ENCODE peak calls at places on chromosomes 6 and 20, in six cellular contexts. M, A, K, F, I and W are unnamed samples.

GRCh38 chr20:49685161-49685601 is 28.5 kb downstream of the B4GALT5 start:
- DNase-seq in M (peak), A (no peak), K (no peak), F (no peak), I (no peak), W (no peak)

GRCh38 chr6:15504040-15504491 is 158.8 kb downstream of the DTNBP1 start:
- DNase-seq in M (peak), A (no peak), K (peak), F (no peak), I (no peak), W (no peak)

GRCh38 chr6:63598251-63599036 is 26.2 kb downstream of the LOC128125822 start:
- DNase-seq in M (peak), A (peak), K (peak), F (no peak), I (no peak), W (no peak)

GRCh38 chr6:10582774-10583508 is 61.8 kb downstream of the GCNT2 start:
- DNase-seq in M (no peak), A (no peak), K (peak), F (no peak), I (peak), W (no peak)

GRCh38 chr20:4112490-4113420 is 97.4 kb upstream of the RNF24 start:
- DNase-seq in M (peak), A (no peak), K (no peak), F (no peak), I (peak), W (no peak)

GRCh38 chr20:37185681-37186080 is 6.3 kb upstream of the MROH8 start:
- DNase-seq in M (no peak), A (no peak), K (no peak), F (no peak), I (no peak), W (no peak)

GRCh38 chr6:12875061-12875460 is 158.5 kb downstream of the PHACTR1 start:
- DNase-seq in M (peak), A (no peak), K (no peak), F (no peak), I (peak), W (no peak)

GRCh38 chr20:57882451-57883161 is 172.8 kb upstream of the PMEPA1 start:
- DNase-seq in M (no peak), A (no peak), K (no peak), F (no peak), I (no peak), W (no peak)

GRCh38 chr6:64330694-64331309 is 695.2 kb downstream of the PHF3 start:
- DNase-seq in M (peak), A (peak), K (peak), F (no peak), I (peak), W (peak)

GRCh38 chr20:51661609-51662178 is 106.5 kb downstream of the ATP9A start:
- DNase-seq in M (peak), A (no peak), K (no peak), F (no peak), I (no peak), W (peak)

GRCh38 chr6:13762648-13763441 is 51.2 kb upstream of the RANBP9 start:
- DNase-seq in M (peak), A (peak), K (no peak), F (peak), I (peak), W (peak)

GRCh38 chr20:51641866-51642265 is 99.3 kb upstream of the NFATC2 start:
- DNase-seq in M (no peak), A (no peak), K (no peak), F (no peak), I (no peak), W (no peak)

GRCh38 chr6:227074-227782 is 65.1 kb upstream of the DUSP22 start:
- DNase-seq in M (peak), A (no peak), K (no peak), F (no peak), I (no peak), W (no peak)
- TF ChIP-seq CTCF in M (peak), A (peak), K (no peak), F (no peak), I (no peak), W (no peak)

GRCh38 chr6:17816921-17817611 is 110.3 kb upstream of the NUP153 start:
- DNase-seq in M (peak), A (no peak), K (no peak), F (peak), I (peak), W (no peak)
- TF ChIP-seq CTCF in M (no peak), A (no peak), K (no peak), F (peak), I (no peak), W (no peak)

DNA sequence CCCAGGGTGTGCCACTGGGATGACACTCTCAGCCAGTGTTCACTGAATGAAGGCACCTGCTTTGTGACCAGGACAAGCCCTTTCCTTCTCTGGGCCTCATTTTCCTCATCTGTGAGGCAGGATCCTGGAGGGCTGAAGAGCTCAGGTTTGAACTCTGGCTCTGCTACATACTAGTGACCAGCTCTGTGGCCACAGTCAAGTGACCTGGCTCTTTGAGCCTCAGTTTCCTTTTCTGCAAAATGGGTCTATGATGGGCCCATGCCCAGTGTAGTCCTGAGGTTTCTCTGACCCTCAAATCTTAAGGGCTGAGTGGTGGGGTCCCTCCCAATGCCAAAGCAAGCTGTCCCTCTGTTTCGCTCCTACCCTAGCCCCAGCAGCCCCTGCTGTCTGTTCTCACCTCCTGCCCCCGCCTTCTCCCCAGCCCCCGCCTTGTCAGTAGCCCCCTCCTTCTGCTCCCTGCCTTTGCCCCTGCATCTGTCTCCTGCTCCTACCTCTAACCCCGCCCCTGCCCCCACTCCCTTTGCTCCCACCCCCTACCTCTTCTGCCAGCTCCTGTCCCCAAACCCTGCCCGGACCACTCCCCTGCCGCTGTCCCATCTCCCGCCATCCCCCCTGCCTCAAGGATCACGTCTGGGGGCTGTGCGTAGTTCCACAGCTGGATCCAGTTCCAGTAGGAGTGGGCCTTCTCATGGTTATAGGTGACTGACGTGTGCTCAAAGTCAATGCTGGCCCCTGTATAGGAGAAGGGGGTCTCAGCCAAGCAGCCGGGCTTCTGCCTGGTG is 17.0 kb downstream of the SUN5 start:
- DNase-seq in M (no peak), A (no peak), K (no peak), F (no peak), I (no peak), W (no peak)
- TF ChIP-seq CTCF in M (no peak), A (no peak), K (no peak), F (no peak), I (no peak), W (no peak)

DNA sequence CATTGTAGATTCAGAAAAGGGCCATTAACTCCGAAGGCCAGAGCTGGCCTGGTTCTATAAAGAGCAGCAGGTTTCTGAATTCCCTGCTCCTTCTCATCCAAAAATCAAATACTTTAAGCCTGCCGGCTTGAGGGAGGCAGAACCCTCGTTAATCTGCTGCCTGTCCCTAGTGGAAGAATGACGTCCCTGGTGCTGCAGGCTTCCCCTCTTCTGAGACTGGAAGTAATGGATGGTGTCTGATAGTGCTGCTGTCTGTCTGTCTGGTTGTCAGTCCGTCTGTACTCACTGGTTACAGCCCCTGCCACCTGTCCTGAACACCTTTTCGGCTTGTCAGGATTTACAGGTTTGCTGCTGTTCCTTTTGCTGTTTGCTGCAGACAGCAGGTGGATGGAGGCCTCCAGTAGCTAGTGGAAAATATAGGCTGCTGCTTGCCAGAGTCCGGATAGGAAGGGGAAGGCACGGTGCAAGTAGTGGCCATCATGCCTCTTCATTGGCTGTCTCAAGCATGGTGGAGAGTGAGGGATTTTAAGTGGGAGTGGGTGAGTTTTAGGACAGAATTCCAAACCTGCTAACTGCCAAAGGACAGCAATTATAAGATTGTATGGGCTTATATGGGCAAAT is 2.5 kb downstream of the RIMS1 start:
- DNase-seq in M (no peak), A (no peak), K (peak), F (no peak), I (no peak), W (no peak)
- TF ChIP-seq CTCF in M (no peak), A (no peak), K (peak), F (no peak), I (no peak), W (no peak)

DNA sequence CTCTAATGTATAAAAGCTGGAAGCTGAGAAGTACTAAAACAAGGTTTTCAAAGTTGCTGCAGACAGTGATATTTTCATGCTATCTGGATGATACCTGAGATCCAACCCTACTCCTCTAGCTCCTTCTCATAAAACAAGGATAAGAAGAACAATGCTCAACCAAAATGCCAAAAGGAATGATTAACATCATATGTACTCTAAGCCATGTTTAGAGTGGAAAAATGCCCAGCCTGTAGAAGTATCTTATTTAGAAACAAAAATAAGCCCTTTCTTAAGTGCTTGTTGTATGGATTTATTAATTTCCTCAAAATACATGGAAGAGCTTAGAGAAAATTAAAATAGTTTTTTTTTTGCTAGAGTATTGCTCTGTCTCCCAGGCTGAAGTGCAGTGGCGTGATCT is 23.7 kb downstream of the ECHDC1 start:
- DNase-seq in M (no peak), A (no peak), K (no peak), F (no peak), I (no peak), W (no peak)
- TF ChIP-seq CTCF in M (no peak), A (no peak), K (no peak), F (no peak), I (no peak), W (no peak)

GRCh38 chr20:21767200-21767738 is 61.8 kb downstream of the PAX1 start:
- DNase-seq in M (no peak), A (no peak), K (no peak), F (no peak), I (no peak), W (no peak)

DNA sequence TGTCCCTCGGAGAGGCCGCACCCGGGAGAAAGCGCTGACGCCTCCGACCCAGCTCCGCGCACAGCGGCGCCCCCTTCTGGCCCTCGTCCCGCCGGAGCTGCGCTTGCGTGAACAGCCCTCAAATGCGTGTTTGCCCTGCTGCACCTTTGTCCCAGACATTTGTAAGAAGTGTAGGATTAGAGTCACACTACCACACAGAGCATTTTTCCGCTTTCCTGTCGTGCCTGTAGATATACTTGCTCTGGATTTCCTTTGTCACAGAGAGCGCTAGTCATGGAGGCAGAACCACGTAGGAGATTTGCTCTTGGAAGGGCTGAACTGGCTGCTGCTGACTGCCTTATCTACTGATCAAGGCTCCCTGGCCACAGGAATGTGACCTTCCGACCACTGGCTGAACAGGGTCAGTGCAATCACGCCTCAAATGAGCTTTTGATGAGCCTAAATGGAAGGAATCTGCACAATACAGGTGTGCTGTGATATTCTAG is 62.3 kb downstream of the PAX1 start:
- DNase-seq in M (no peak), A (no peak), K (peak), F (no peak), I (no peak), W (no peak)
- TF ChIP-seq CTCF in M (peak), A (no peak), K (peak), F (no peak), I (no peak), W (no peak)

DNA sequence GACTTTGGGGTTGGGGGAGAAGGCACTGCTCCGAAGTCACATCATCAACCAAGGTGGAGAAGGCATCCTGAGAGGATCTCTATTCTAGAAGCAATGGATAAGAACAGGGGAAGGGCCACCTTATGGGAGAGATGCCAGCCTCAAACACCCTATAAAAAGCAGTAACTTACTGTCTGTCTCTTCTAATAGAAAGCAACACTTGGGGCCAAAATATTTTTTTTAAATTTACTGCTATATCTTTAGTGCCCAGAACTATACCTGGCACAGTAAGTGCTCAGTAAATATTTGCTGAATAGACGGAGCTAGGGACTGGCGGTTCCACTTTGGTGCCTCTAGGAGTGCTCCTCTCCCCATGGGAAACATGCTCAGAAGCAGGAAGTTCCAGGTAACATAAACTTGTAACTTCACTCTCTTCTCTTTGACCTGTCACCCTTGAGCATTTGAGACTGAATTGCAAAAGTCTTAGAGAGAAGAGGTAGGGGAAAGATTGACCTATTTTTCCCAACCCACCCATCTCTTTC is 807 bp upstream of the OTOR start:
- DNase-seq in M (no peak), A (no peak), K (no peak), F (no peak), I (no peak), W (no peak)
- TF ChIP-seq CTCF in M (no peak), A (no peak), K (peak), F (no peak), I (peak), W (no peak)